ENCODE peak calls at places on chromosomes 3 and 15, in nine cellular contexts. P is mesothelial cell of epicardium, I is psoas muscle, O is cardiac muscle cell, E is nephron progenitor cell, K is heart left ventricle, Z is foreskin keratinocyte, Q is WTC11, H is ascending aorta. D is an unnamed sample.
A peak's percentile ranks its signal among the peaks of the same experiment; 100 is the strongest.

GRCh38 chr3:49453621-49454315 is 16.3 kb upstream of the DAG1 start:
- DNase-seq in P (no peak), I (no peak), O (no peak), E (no peak), K (no peak), Z (no peak), Q (no peak), H (no peak), D (no peak)

GRCh38 chr3:82000773-82001172 is 239.3 kb upstream of the GBE1 start:
- DNase-seq in P (no peak), I (no peak), O (no peak), E (no peak), K (no peak), Z (no peak), Q (peak; percentile 24), H (no peak), D (no peak)

GRCh38 chr3:165389064-165389463 is 192.9 kb upstream of the SLITRK3 start:
- DNase-seq in P (no peak), I (no peak), O (no peak), E (no peak), K (no peak), Z (no peak), Q (no peak), H (no peak), D (no peak)

GRCh38 chr3:156674911-156675743 is 737 bp downstream of the TIPARP start:
- DNase-seq in P (peak; percentile 42), I (peak; percentile 82), O (peak; percentile 56), E (peak; percentile 75), K (peak; percentile 72), Z (no peak), Q (peak; percentile 75), H (peak; percentile 76), D (peak; percentile 41)

GRCh38 chr3:102810937-102811336 is 376.1 kb downstream of the ZPLD1 start:
- DNase-seq in P (no peak), I (no peak), O (no peak), E (no peak), K (no peak), Z (no peak), Q (no peak), H (no peak), D (no peak)

GRCh38 chr15:28262438-28262837 is 59.5 kb downstream of the HERC2 start:
- DNase-seq in P (no peak), I (no peak), O (no peak), E (no peak), K (no peak), Z (no peak), Q (no peak), H (no peak), D (no peak)

GRCh38 chr3:8579101-8579500 is 65.5 kb downstream of the SSUH2 start:
- DNase-seq in P (no peak), I (no peak), O (no peak), E (no peak), K (no peak), Z (no peak), Q (no peak), H (peak; percentile 60), D (no peak)

GRCh38 chr3:142211034-142211433 is 14.4 kb downstream of the GK5 start:
- DNase-seq in P (no peak), I (no peak), O (peak; percentile 38), E (no peak), K (no peak), Z (no peak), Q (peak; percentile 32), H (no peak), D (no peak)

GRCh38 chr3:18237251-18238005 is 187.7 kb downstream of the SATB1 start:
- DNase-seq in P (no peak), I (no peak), O (peak; percentile 26), E (no peak), K (no peak), Z (peak; percentile 86), Q (no peak), H (no peak), D (no peak)

GRCh38 chr3:54696313-54696712 is 231.5 kb downstream of the LRTM1 start:
- DNase-seq in P (no peak), I (no peak), O (no peak), E (no peak), K (no peak), Z (no peak), Q (no peak), H (no peak), D (no peak)

GRCh38 chr3:114565201-114565600 is 271.4 kb downstream of the TIGIT start:
- DNase-seq in P (no peak), I (peak; percentile 73), O (no peak), E (no peak), K (peak; percentile 16), Z (no peak), Q (no peak), H (no peak), D (no peak)

GRCh38 chr3:15796771-15797599 is 794 bp downstream of the ANKRD28 start:
- DNase-seq in P (no peak), I (no peak), O (peak; percentile 8), E (peak; percentile 27), K (no peak), Z (peak; percentile 57), Q (no peak), H (no peak), D (no peak)

GRCh38 chr3:12891985-12892839 is 50.8 kb upstream of the RPL32 start:
- DNase-seq in P (no peak), I (peak; percentile 54), O (peak; percentile 74), E (peak; percentile 64), K (peak; percentile 53), Z (no peak), Q (peak; percentile 50), H (peak; percentile 75), D (no peak)

GRCh38 chr15:78105541-78106241 is 13.3 kb downstream of the SH2D7 start:
- DNase-seq in P (no peak), I (no peak), O (no peak), E (no peak), K (no peak), Z (no peak), Q (no peak), H (no peak), D (no peak)

DNA sequence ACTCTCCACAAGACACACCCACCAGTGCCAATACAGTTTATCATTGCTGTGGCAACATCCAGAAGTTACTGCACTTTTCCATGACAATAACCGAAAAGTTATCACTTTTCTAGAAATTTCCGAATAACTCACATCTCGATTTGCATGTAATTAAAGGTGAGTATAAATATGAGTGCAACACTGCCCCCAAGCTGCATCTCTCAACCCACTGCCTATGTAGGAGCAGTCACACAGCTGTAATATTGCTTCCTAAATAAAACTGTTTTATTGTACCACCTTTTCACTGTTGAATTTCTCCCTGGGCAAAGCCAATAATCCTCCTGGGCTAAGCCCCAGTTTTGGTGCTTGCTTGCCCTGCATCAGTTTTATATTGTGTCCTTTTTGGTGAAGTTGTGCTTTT is 601.0 kb upstream of the EPHA6 start:
- DNase-seq in P (no peak), I (no peak), O (no peak), E (no peak), K (no peak), Z (no peak), Q (no peak), H (no peak), D (no peak)
- TF ChIP-seq CTCF in P (no peak), I (no peak), O (no peak), E (no peak), K (no peak), Z (no peak), Q (no peak), H (no peak), D (no peak)

GRCh38 chr15:90287096-90287495 is 21.6 kb downstream of the NGRN start:
- DNase-seq in P (no peak), I (no peak), O (no peak), E (no peak), K (no peak), Z (no peak), Q (peak; percentile 67), H (no peak), D (no peak)

GRCh38 chr15:90291679-90292356 is 26.3 kb downstream of the NGRN start:
- DNase-seq in P (no peak), I (no peak), O (peak; percentile 43), E (no peak), K (no peak), Z (no peak), Q (peak; percentile 41), H (no peak), D (no peak)

GRCh38 chr15:90286678-90287077 is 21.2 kb downstream of the NGRN start:
- DNase-seq in P (no peak), I (no peak), O (peak; percentile 35), E (no peak), K (no peak), Z (no peak), Q (no peak), H (no peak), D (no peak)
- TF ChIP-seq CTCF in P (no peak), I (peak; percentile 26), O (peak; percentile 48), E (peak; percentile 22), K (peak; percentile 41), Z (peak; percentile 74), Q (no peak), H (peak; percentile 40), D (no peak)

DNA sequence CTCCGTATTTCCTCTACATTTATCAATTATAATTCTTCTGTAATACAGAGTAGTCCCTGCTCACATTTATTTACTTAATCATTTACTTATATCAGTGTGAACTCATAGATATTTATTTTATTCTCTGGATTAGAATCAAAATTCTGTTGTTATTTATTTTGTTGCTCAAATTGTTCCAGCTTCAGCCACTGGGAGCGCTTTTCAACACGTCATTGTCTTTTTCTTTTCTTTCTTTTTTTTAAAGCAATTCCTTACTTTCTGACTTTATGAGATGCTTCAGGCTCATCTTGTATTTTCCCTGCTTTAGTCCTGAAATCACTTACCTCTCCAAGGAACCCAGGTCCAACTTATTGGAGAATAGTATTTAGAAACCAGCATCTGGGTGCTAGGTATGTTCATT is 53.4 kb downstream of the GLCE start:
- DNase-seq in P (no peak), I (no peak), O (no peak), E (no peak), K (no peak), Z (no peak), Q (no peak), H (no peak), D (no peak)
- TF ChIP-seq CTCF in P (no peak), I (no peak), O (no peak), E (no peak), K (no peak), Z (peak; percentile 30), Q (peak; percentile 28), H (no peak), D (no peak)

DNA sequence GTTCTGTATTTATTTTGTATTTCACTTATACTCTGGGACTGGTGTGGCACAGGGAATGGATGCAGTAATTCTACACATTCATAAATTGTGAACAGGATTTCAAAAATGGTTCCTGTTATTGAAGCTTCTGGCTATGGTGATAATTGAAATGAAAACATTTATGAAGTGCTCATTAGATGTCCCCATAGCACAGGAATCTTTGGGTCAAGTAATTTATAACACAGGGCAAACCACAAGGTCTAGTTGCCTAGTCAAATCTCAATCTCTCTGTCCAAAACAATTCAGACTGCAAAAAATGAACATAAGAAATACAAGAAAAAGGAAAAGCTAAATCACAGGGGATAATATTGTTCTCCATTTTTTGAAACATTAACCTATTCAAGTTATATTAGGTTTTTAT is 117.5 kb upstream of the PTPRG start:
- DNase-seq in P (no peak), I (no peak), O (no peak), E (no peak), K (no peak), Z (no peak), Q (no peak), H (no peak), D (no peak)
- TF ChIP-seq CTCF in P (no peak), I (no peak), O (no peak), E (no peak), K (no peak), Z (no peak), Q (no peak), H (no peak), D (no peak)